ENCODE peak calls at places on chromosomes 5 and 9, in four cellular contexts. One of them, this sample, is unnamed. For H3K4me1, the result is how much of the 10 kb centered on the place peaks cover.

GRCh38 chr5:177600458-177601018 is 606 bp downstream of the B4GALT7 start:
- DNase-seq in H1: no peak
- DNase-seq in GM12878: no peak
- DNase-seq in HepG2: no peak
- DNase-seq in this sample: no peak

GRCh38 chr9:75601280-75601679 is 289.2 kb upstream of the PCSK5 start:
- DNase-seq in H1: no peak
- DNase-seq in GM12878: no peak
- DNase-seq in HepG2: no peak
- DNase-seq in this sample: no peak

GRCh38 chr5:35061216-35061615 is 13.5 kb upstream of the AGXT2 start:
- DNase-seq in H1: no peak
- DNase-seq in GM12878: no peak
- DNase-seq in HepG2: no peak
- DNase-seq in this sample: no peak

GRCh38 chr5:18105449-18105848 is 471.2 kb downstream of the TAF11L14 start:
- DNase-seq in H1: no peak
- DNase-seq in GM12878: no peak
- DNase-seq in HepG2: no peak
- DNase-seq in this sample: no peak

GRCh38 chr5:43772601-43773031 is 169.6 kb downstream of the NNT start:
- DNase-seq in H1: no peak
- DNase-seq in GM12878: no peak
- DNase-seq in HepG2: no peak
- DNase-seq in this sample: no peak

GRCh38 chr5:171676286-171676944 is 109.2 kb upstream of the SMIM23 start:
- DNase-seq in H1: no peak
- DNase-seq in GM12878: no peak
- DNase-seq in HepG2: no peak
- DNase-seq in this sample: no peak

GRCh38 chr5:54881286-54882005 is 103.9 kb downstream of the ESM1 start:
- DNase-seq in H1: no peak
- DNase-seq in GM12878: no peak
- DNase-seq in HepG2: no peak
- DNase-seq in this sample: no peak

GRCh38 chr5:150523472-150524350 is 15.8 kb downstream of the NDST1 start:
- DNase-seq in H1: no peak
- DNase-seq in GM12878: no peak
- DNase-seq in HepG2: peak
- DNase-seq in this sample: peak

GRCh38 chr5:151751091-151751490 is 7.3 kb downstream of the ATOX1 start:
- DNase-seq in H1: no peak
- DNase-seq in GM12878: no peak
- DNase-seq in HepG2: no peak
- DNase-seq in this sample: no peak

GRCh38 chr5:108184940-108185339 is 197.0 kb downstream of the FBXL17 start:
- DNase-seq in H1: no peak
- DNase-seq in GM12878: no peak
- DNase-seq in HepG2: no peak
- DNase-seq in this sample: no peak

GRCh38 chr9:134620751-134621557 is 20.6 kb upstream of the COL5A1 start:
- DNase-seq in H1: no peak
- DNase-seq in GM12878: no peak
- DNase-seq in HepG2: no peak
- DNase-seq in this sample: no peak

GRCh38 chr9:134204991-134205578 is 40.7 kb upstream of the RNU6ATAC start:
- DNase-seq in H1: no peak
- DNase-seq in GM12878: no peak
- DNase-seq in HepG2: peak
- DNase-seq in this sample: no peak

GRCh38 chr9:89886281-89886700 is 281.5 kb downstream of the GADD45G start:
- DNase-seq in H1: peak
- DNase-seq in GM12878: no peak
- DNase-seq in HepG2: no peak
- DNase-seq in this sample: no peak

GRCh38 chr9:5043381-5043780 is 58.3 kb downstream of the JAK2 start:
- DNase-seq in H1: no peak
- DNase-seq in GM12878: no peak
- DNase-seq in HepG2: no peak
- DNase-seq in this sample: no peak

GRCh38 chr5:126450388-126450787 is 27.2 kb downstream of the GRAMD2B start:
- DNase-seq in H1: no peak
- DNase-seq in GM12878: no peak
- DNase-seq in HepG2: no peak
- DNase-seq in this sample: no peak

GRCh38 chr5:42745426-42745825 is 11.2 kb upstream of the CCDC152 start:
- DNase-seq in H1: peak
- DNase-seq in GM12878: no peak
- DNase-seq in HepG2: peak
- DNase-seq in this sample: peak

GRCh38 chr5:38369692-38370091 is 111.3 kb downstream of the EGFLAM start:
- DNase-seq in H1: no peak
- DNase-seq in GM12878: no peak
- DNase-seq in HepG2: no peak
- DNase-seq in this sample: no peak

GRCh38 chr5:79787448-79787847 is 97.8 kb downstream of the CMYA5 start:
- DNase-seq in H1: no peak
- DNase-seq in GM12878: no peak
- DNase-seq in HepG2: no peak
- DNase-seq in this sample: no peak

GRCh38 chr5:124744170-124744911 is 2.1 kb downstream of the ZNF608 start:
- DNase-seq in H1: no peak
- DNase-seq in GM12878: no peak
- DNase-seq in HepG2: no peak
- DNase-seq in this sample: no peak

GRCh38 chr5:150647275-150648251 is 7.1 kb downstream of the SYNPO start:
- DNase-seq in H1: no peak
- DNase-seq in GM12878: no peak
- DNase-seq in HepG2: no peak
- DNase-seq in this sample: no peak

GRCh38 chr5:91906494-91906893 is 523.4 kb upstream of the ARRDC3 start:
- DNase-seq in H1: no peak
- DNase-seq in GM12878: no peak
- DNase-seq in HepG2: no peak
- DNase-seq in this sample: no peak

GRCh38 chr5:23727271-23727670 is 219.9 kb downstream of the PRDM9 start:
- DNase-seq in H1: no peak
- DNase-seq in GM12878: no peak
- DNase-seq in HepG2: peak
- DNase-seq in this sample: no peak

GRCh38 chr5:126098330-126099017 is 324.7 kb upstream of the GRAMD2B start:
- DNase-seq in H1: no peak
- DNase-seq in GM12878: no peak
- DNase-seq in HepG2: no peak
- DNase-seq in this sample: no peak

GRCh38 chr5:144120781-144121180 is 49.7 kb downstream of the YIPF5 start:
- DNase-seq in H1: no peak
- DNase-seq in GM12878: no peak
- DNase-seq in HepG2: no peak
- DNase-seq in this sample: no peak

GRCh38 chr9:127411122-127411521 is 13.1 kb upstream of the ZNF79 start:
- DNase-seq in H1: no peak
- DNase-seq in GM12878: no peak
- DNase-seq in HepG2: no peak
- DNase-seq in this sample: no peak

GRCh38 chr5:173474881-173475287 is 141.6 kb downstream of the BOD1 start:
- DNase-seq in H1: no peak
- DNase-seq in GM12878: no peak
- DNase-seq in HepG2: no peak
- DNase-seq in this sample: no peak

GRCh38 chr5:131256507-131256823 is 7.4 kb upstream of the CDC42SE2 start:
- DNase-seq in H1: no peak
- DNase-seq in GM12878: no peak
- DNase-seq in HepG2: no peak
- DNase-seq in this sample: no peak
- H3K4me1 ChIP-seq in H1: under half
- H3K4me1 ChIP-seq in GM12878: under half
- H3K4me1 ChIP-seq in HepG2: under half
- H3K4me1 ChIP-seq in this sample: under half

GRCh38 chr9:97557606-97558095 is 56.2 kb downstream of the TMOD1 start:
- DNase-seq in H1: no peak
- DNase-seq in GM12878: no peak
- DNase-seq in HepG2: no peak
- DNase-seq in this sample: no peak
- TF ChIP-seq SUZ12 in H1: no peak
- TF ChIP-seq SUZ12 in GM12878: no peak
- TF ChIP-seq SUZ12 in HepG2: no peak
- TF ChIP-seq SUZ12 in this sample: no peak

GRCh38 chr9:92917176-92917800 is 30.0 kb upstream of the FGD3 start:
- DNase-seq in H1: no peak
- DNase-seq in GM12878: no peak
- DNase-seq in HepG2: no peak
- DNase-seq in this sample: no peak

GRCh38 chr9:92920437-92920836 is 26.9 kb upstream of the FGD3 start:
- DNase-seq in H1: no peak
- DNase-seq in GM12878: no peak
- DNase-seq in HepG2: no peak
- DNase-seq in this sample: no peak
- H3K4me1 ChIP-seq in H1: under half
- H3K4me1 ChIP-seq in GM12878: under half
- H3K4me1 ChIP-seq in HepG2: under half
- H3K4me1 ChIP-seq in this sample: under half

GRCh38 chr9:14531424-14532269 is 161.6 kb downstream of the ZDHHC21 start:
- DNase-seq in H1: no peak
- DNase-seq in GM12878: no peak
- DNase-seq in HepG2: no peak
- DNase-seq in this sample: no peak
- TF ChIP-seq SUZ12 in H1: no peak
- TF ChIP-seq SUZ12 in GM12878: no peak
- TF ChIP-seq SUZ12 in HepG2: no peak
- TF ChIP-seq SUZ12 in this sample: no peak

DNA sequence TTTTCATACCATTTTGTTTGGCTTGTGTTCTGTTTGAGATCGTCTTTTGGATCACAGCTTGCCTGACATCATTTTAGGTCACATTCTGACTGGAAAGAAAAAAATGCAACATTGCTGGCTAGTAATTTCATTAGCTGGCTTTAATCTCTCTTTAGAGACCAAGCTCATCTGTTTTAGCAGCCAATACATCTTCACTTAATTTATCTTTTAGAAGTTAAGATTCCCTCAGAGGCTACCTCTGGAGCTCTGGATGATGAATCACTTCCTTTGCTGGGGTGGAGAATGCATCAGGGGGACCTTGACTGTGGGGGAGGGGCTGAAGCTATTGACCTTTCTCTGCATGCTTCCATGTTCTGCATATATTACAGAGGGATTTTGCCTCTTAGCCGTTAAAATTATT is 181.5 kb upstream of the OTULINL start:
- DNase-seq in H1: no peak
- DNase-seq in GM12878: no peak
- DNase-seq in HepG2: no peak
- DNase-seq in this sample: no peak
- H3K4me1 ChIP-seq in H1: under half
- H3K4me1 ChIP-seq in GM12878: under half
- H3K4me1 ChIP-seq in HepG2: under half
- H3K4me1 ChIP-seq in this sample: under half

GRCh38 chr9:124870723-124871122 is 8.8 kb downstream of the ARPC5L start:
- DNase-seq in H1: no peak
- DNase-seq in GM12878: no peak
- DNase-seq in HepG2: no peak
- DNase-seq in this sample: no peak
- TF ChIP-seq SUZ12 in H1: no peak
- TF ChIP-seq SUZ12 in GM12878: no peak
- TF ChIP-seq SUZ12 in HepG2: no peak
- TF ChIP-seq SUZ12 in this sample: no peak

DNA sequence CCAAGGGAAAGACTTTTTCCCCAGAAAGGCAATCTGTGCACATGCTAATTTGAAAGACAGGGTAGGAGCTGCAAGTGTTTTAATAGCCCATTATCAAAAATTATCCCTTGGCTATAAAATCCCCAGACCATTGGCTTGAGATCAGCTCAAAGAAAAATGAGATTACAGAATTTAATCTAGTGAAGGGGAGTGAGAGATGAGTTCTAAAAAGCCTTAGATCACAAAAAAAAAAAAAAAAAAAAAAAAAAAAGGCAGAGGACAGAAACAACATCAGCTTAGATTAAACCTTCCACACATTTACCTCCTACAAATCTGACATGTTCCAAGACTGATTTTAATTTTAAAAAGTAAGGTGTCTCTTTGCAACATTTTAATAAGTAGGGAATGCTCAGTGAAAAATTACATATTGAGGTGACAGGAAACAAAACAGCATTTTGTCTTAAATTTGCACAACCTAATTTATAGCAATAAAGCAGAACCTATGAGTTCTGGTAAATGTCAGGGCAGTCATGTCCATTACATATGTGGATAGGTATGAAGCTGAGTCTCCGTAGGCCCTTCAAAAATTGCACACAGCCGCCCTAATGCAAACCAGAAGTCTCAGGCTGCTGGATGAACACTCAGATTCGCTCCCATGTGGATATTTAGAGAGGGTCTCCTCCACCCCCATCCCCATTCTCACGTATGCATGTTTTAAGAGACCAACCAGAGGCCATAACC is 43.4 kb downstream of the NFIB start:
- DNase-seq in H1: no peak
- DNase-seq in GM12878: no peak
- DNase-seq in HepG2: no peak
- DNase-seq in this sample: no peak
- H3K4me1 ChIP-seq in H1: under half
- H3K4me1 ChIP-seq in GM12878: under half
- H3K4me1 ChIP-seq in HepG2: under half
- H3K4me1 ChIP-seq in this sample: under half

This sample was measured in NT2/D1.